ENCODE peak calls at places on chromosomes 3 and 15, in seven cellular contexts. I is non-pigmented ciliary epithelial cell; F is HT1080; D is neural crest cell; Z is activated CD8-positive, alpha-beta T cell treated with anti-CD3 and anti-CD28 coated beads, Interleukin-2, amount 10 ng/mL, durations not matched to agents 7 days and 5 days; K is HT-29; O is PC-3. C is an unnamed sample.
A peak's percentile ranks its signal among the peaks of the same experiment; 100 is the strongest.

GRCh38 chr3:195914648-195915473 is 6.5 kb upstream of the TNK2 start:
- DNase-seq in I (peak; percentile 92), D (peak; percentile 95), O (peak; percentile 99), F (peak; percentile 99), Z (peak; percentile 97), K (peak; percentile 99), C (no peak)

GRCh38 chr15:63855735-63856134 is 22.0 kb upstream of the HERC1 start:
- DNase-seq in F (no peak), I (no peak), Z (no peak), K (no peak), D (no peak), O (peak; percentile 55), C (no peak)

GRCh38 chr3:138549578-138549977 is 44.5 kb downstream of the CEP70 start:
- DNase-seq in D (no peak), Z (no peak), I (no peak), O (no peak), K (no peak), F (no peak), C (no peak)

GRCh38 chr3:147960791-147961190 is 551.6 kb downstream of the ZIC1 start:
- DNase-seq in K (no peak), I (no peak), O (no peak), Z (no peak), D (no peak), F (no peak), C (no peak)

GRCh38 chr3:44198265-44198956 is 43.3 kb upstream of the TOPAZ1 start:
- DNase-seq in D (peak; percentile 74), F (peak; percentile 71), I (peak; percentile 23), O (peak; percentile 91), Z (peak; percentile 82), K (peak; percentile 69), C (peak; percentile 16)

GRCh38 chr3:15326673-15327072 is 5.7 kb downstream of the SH3BP5 start:
- DNase-seq in I (no peak), F (no peak), O (no peak), K (no peak), D (no peak), Z (no peak), C (no peak)

GRCh38 chr3:128515967-128516366 is 23.0 kb upstream of the GATA2 start:
- DNase-seq in O (no peak), F (no peak), I (no peak), Z (no peak), K (no peak), D (no peak), C (no peak)

GRCh38 chr15:80803580-80804525 is 24.7 kb downstream of the CEMIP start:
- DNase-seq in Z (no peak), F (no peak), O (no peak), K (no peak), I (no peak), D (no peak), C (no peak)

GRCh38 chr15:51380999-51381806 is 39.7 kb downstream of the GLDN start:
- DNase-seq in K (peak; percentile 96), Z (peak; percentile 48), O (peak; percentile 77), I (peak; percentile 48), F (peak; percentile 67), D (peak; percentile 44), C (no peak)

GRCh38 chr15:55589297-55589696 is 1.2 kb upstream of the PYGO1 start:
- DNase-seq in Z (no peak), K (no peak), I (no peak), O (no peak), D (no peak), F (no peak), C (no peak)

GRCh38 chr3:122458992-122459391 is 43.1 kb upstream of the WDR5B start:
- DNase-seq in I (peak; percentile 14), K (peak; percentile 79), F (peak; percentile 54), O (peak; percentile 75), Z (no peak), D (no peak), C (no peak)

GRCh38 chr3:157088133-157088488 is 71.8 kb downstream of the CCNL1 start:
- DNase-seq in F (no peak), K (no peak), O (peak; percentile 23), I (no peak), D (no peak), Z (no peak), C (no peak)

GRCh38 chr3:191499307-191500125 is 38.6 kb downstream of the PYDC2 start:
- DNase-seq in K (no peak), F (peak; percentile 76), I (peak; percentile 9), O (peak; percentile 54), Z (no peak), D (no peak), C (no peak)

GRCh38 chr3:140449591-140450256 is 228.1 kb upstream of the TRIM42 start:
- DNase-seq in O (no peak), D (no peak), F (no peak), Z (no peak), K (no peak), I (no peak), C (no peak)

GRCh38 chr3:135871311-135871710 is 94.2 kb upstream of the PPP2R3A start:
- DNase-seq in Z (no peak), F (no peak), K (no peak), D (no peak), I (no peak), O (no peak), C (no peak)